ENCODE peak calls at places on chromosomes 2 and 18, in nine cellular contexts. Q is hepatocyte; E is HCT116; P is mesendoderm; N is IMR-90; M is heart right ventricle; G is spleen; F is stomach; B is CD8-positive, alpha-beta memory T cell. O is an unnamed sample.

GRCh38 chr2:120847700-120848321 is 112.1 kb downstream of the GLI2 start:
- DNase-seq in Q (peak; percentile 36), E (no peak), P (no peak), N (no peak), M (no peak), G (peak; percentile 58), F (no peak), B (no peak), O (peak; percentile 21)

GRCh38 chr2:210363261-210363660 is 48.3 kb upstream of the MYL1 start:
- DNase-seq in Q (no peak), E (no peak), P (peak; percentile 80), N (no peak), M (no peak), G (no peak), F (no peak), B (no peak), O (no peak)

GRCh38 chr2:187397870-187398269 is 50.2 kb downstream of the CALCRL start:
- DNase-seq in Q (no peak), E (no peak), P (no peak), N (no peak), M (no peak), G (no peak), F (no peak), B (no peak), O (no peak)

GRCh38 chr18:3661121-3661520 is 211.1 kb downstream of the TGIF1 start:
- DNase-seq in Q (no peak), E (no peak), P (no peak), N (no peak), M (peak; percentile 9), G (no peak), F (no peak), B (no peak), O (no peak)

GRCh38 chr18:45521151-45521550 is 94.1 kb upstream of the SLC14A2 start:
- DNase-seq in Q (no peak), E (no peak), P (no peak), N (peak; percentile 67), M (no peak), G (no peak), F (no peak), B (no peak), O (peak; percentile 86)

GRCh38 chr2:177753682-177754475 is 318.7 kb downstream of the PDE11A start:
- DNase-seq in Q (peak; percentile 71), E (peak; percentile 24), P (peak; percentile 98), N (peak; percentile 82), M (peak; percentile 84), G (no peak), F (peak; percentile 27), B (no peak), O (peak; percentile 93)

GRCh38 chr2:149033716-149034115 is 4.8 kb upstream of the LYPD6B start:
- DNase-seq in Q (peak; percentile 62), E (no peak), P (peak; percentile 70), N (no peak), M (no peak), G (no peak), F (peak; percentile 63), B (no peak), O (no peak)

GRCh38 chr2:99960724-99961566 is 181.4 kb downstream of the AFF3 start:
- DNase-seq in Q (no peak), E (no peak), P (peak; percentile 4), N (peak; percentile 27), M (peak; percentile 59), G (no peak), F (peak; percentile 73), B (no peak), O (no peak)

GRCh38 chr18:67771271-67771670 is 254.8 kb upstream of the DSEL start:
- DNase-seq in Q (no peak), E (no peak), P (no peak), N (peak; percentile 87), M (no peak), G (no peak), F (no peak), B (no peak), O (peak; percentile 40)

GRCh38 chr2:74379851-74380789 is at the start of gene DCTN1:
- DNase-seq in Q (peak; percentile 74), E (no peak), P (peak; percentile 84), N (peak; percentile 80), M (peak; percentile 55), G (no peak), F (peak; percentile 37), B (no peak), O (peak; percentile 81)

GRCh38 chr18:61953161-61953560 is 60.4 kb upstream of the RNF152 start:
- DNase-seq in Q (no peak), E (no peak), P (no peak), N (no peak), M (no peak), G (no peak), F (no peak), B (no peak), O (peak; percentile 27)

GRCh38 chr2:138102664-138103063 is 138.4 kb downstream of the HNMT start:
- DNase-seq in Q (no peak), E (no peak), P (no peak), N (no peak), M (no peak), G (no peak), F (no peak), B (no peak), O (no peak)

GRCh38 chr2:84424152-84424551 is 34.9 kb downstream of the SUCLG1 start:
- DNase-seq in Q (no peak), E (no peak), P (no peak), N (peak; percentile 33), M (no peak), G (no peak), F (no peak), B (no peak), O (peak; percentile 33)

GRCh38 chr2:8239402-8240127 is 442.3 kb upstream of the ID2 start:
- DNase-seq in Q (no peak), E (no peak), P (peak; percentile 33), N (peak; percentile 6), M (no peak), G (no peak), F (no peak), B (no peak), O (no peak)

GRCh38 chr2:30514134-30514860 is 67.3 kb downstream of the LCLAT1 start:
- DNase-seq in Q (peak; percentile 40), E (no peak), P (peak; percentile 36), N (peak; percentile 88), M (peak; percentile 77), G (no peak), F (no peak), B (no peak), O (peak; percentile 56)

DNA sequence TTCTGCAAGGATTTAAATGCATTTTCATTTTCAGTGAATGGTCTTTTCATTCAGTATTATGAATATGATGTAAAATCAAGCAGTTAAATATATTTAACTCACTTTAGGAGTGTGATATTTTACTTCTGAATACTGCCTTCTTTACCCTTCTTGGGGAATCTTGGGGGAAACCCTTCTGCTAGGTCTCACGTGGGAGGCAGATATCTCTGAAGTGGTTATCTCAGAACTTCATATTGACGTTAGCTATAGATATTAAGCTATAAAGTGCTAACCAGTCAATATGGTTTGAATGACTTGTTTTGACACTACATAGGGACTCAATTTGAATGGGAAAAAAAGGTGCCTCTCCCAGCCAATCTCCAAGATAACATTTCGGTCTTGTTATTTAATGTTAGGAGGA is 9.8 kb downstream of the REL start:
- DNase-seq in Q (no peak), E (no peak), P (no peak), N (no peak), M (no peak), G (no peak), F (no peak), B (no peak), O (no peak)
- H3K27ac ChIP-seq in Q (no peak overlapping the region), E (no peak overlapping the region), P (no peak overlapping the region), N (no peak overlapping the region), M (no peak overlapping the region), G (no peak overlapping the region), F (no peak overlapping the region), B (no peak overlapping the region), O (no peak overlapping the region)

GRCh38 chr2:171530378-171530777 is 8.1 kb downstream of the CYBRD1 start:
- DNase-seq in Q (no peak), E (no peak), P (no peak), N (no peak), M (no peak), G (no peak), F (no peak), B (no peak), O (no peak)
- H3K27ac ChIP-seq in Q (no peak overlapping the region), E (no peak overlapping the region), P (no peak overlapping the region), N (peak overlapping the region; percentile 63), M (no peak overlapping the region), G (no peak overlapping the region), F (peak overlapping the region; percentile 43), B (no peak overlapping the region), O (peak overlapping the region; percentile 12)

DNA sequence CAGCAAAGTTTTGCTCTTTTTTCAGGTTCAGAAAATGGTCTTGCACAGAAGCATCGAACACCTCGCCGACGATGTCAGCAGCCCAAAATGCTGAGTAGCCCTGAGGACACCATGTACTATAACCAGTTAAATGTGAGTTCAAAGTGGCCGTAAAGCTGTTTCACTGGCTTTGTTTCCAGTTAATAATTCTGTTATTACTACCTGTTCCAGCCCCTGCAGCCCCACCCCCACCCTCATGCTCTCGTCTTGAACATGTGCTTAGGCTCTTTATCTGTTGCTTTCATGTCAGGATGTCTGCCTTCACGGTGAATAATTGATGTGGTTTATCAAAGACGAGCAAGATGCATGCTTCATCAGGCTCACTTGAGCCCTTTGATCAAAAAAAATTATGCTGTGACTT is 63.5 kb upstream of the SP5 start:
- DNase-seq in Q (no peak), E (no peak), P (peak; percentile 29), N (no peak), M (no peak), G (no peak), F (no peak), B (peak; percentile 49), O (no peak)
- H3K27ac ChIP-seq in Q (no peak overlapping the region), E (no peak overlapping the region), P (no peak overlapping the region), N (no peak overlapping the region), M (no peak overlapping the region), G (no peak overlapping the region), F (no peak overlapping the region), B (no peak overlapping the region), O (no peak overlapping the region)

DNA sequence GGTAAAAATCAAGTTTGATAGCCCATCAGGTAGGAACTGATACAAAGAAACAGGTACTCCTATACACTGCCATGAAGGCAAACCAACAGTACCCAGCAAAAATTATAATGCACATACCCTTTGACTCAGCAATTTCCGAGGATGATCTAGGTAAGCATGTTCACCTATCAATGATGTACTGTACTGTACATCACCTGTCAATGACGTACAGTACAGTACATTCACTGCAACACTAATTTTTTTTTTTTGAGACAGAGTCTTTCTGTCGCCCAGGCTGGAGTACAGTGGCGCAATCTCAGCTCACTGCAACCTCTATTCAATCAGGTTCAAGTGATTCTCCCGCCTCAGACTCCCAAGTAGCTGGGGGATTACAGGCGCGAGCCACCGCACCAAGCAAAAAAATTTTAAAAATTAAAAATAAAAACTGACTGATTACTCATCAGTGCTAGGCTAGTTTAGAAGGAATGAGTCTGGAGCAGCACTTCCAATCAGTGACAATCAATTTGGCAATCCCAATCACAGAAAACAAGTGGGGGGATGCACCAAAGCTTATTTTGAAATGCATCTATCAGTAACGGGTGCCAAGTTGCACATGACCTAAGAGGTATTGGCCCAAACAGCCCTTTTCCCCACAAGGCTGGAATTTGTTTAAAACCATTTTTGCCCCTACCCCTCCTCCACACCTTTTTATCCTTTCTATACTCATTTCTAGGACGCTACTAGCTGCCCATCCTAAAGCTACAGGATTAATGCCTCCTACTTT is 8.2 kb downstream of the SRSF7 start:
- DNase-seq in Q (no peak), E (no peak), P (no peak), N (no peak), M (no peak), G (no peak), F (no peak), B (no peak), O (no peak)
- H3K27ac ChIP-seq in Q (no peak overlapping the region), E (no peak overlapping the region), P (no peak overlapping the region), N (no peak overlapping the region), M (no peak overlapping the region), G (no peak overlapping the region), F (no peak overlapping the region), B (no peak overlapping the region), O (no peak overlapping the region)